ENCODE peak calls at places on chromosomes 12 and 14, in nine cellular contexts. L is retina, N is heart right ventricle, D is putamen, J is nephron progenitor cell, P is cardiac fibroblast, H is NCI-H1092 treated with DMSO at 0.1 percent for 48 hours, T is fibroblast of pulmonary artery, F is GM03348. Z is an unnamed sample.

GRCh38 chr14:51738754-51739153 is 87.0 kb downstream of the FRMD6 start:
- DNase-seq in L (no peak), F (no peak), J (no peak), T (no peak), H (peak; percentile 30), N (no peak), D (no peak), P (no peak), Z (no peak)

GRCh38 chr12:46214668-46215429 is 54.0 kb downstream of the SLC38A1 start:
- DNase-seq in P (no peak), D (peak; percentile 36), F (no peak), J (no peak), L (no peak), T (no peak), N (no peak), H (no peak), Z (peak; percentile 38)

GRCh38 chr12:127150479-127150878 is 1116.5 kb upstream of the TMEM132C start:
- DNase-seq in F (no peak), N (no peak), H (no peak), L (no peak), D (no peak), P (no peak), T (no peak), J (no peak), Z (no peak)

GRCh38 chr12:124152733-124153132 is 142.2 kb upstream of the RFLNA start:
- DNase-seq in F (peak; percentile 33), D (no peak), N (no peak), J (no peak), L (peak; percentile 52), T (peak; percentile 27), H (no peak), P (peak; percentile 66), Z (no peak)

GRCh38 chr12:121095544-121096198 is 37.0 kb upstream of the P2RX7 start:
- DNase-seq in F (peak; percentile 90), D (peak; percentile 20), T (peak; percentile 60), H (peak; percentile 32), J (peak; percentile 88), N (peak; percentile 75), P (peak; percentile 55), L (peak; percentile 91), Z (peak; percentile 72)

GRCh38 chr12:62618948-62619347 is 152.3 kb downstream of the MON2 start:
- DNase-seq in T (no peak), H (no peak), J (no peak), P (no peak), L (no peak), D (no peak), F (no peak), N (no peak), Z (no peak)

GRCh38 chr14:52025310-52025709 is 36.0 kb downstream of the RTRAF start:
- DNase-seq in D (no peak), P (peak; percentile 94), L (no peak), T (peak; percentile 97), N (no peak), F (peak; percentile 83), H (no peak), J (no peak), Z (peak; percentile 83)

GRCh38 chr12:46815792-46816191 is 10.0 kb downstream of the SLC38A4 start:
- DNase-seq in H (no peak), F (no peak), P (no peak), J (no peak), T (no peak), D (no peak), L (no peak), N (no peak), Z (no peak)

GRCh38 chr12:44930972-44931600 is 55.0 kb upstream of the NELL2 start:
- DNase-seq in T (peak; percentile 82), N (no peak), D (no peak), P (peak; percentile 81), F (peak; percentile 56), J (peak; percentile 20), H (peak; percentile 93), L (peak; percentile 33), Z (peak; percentile 59)

GRCh38 chr14:58620011-58620410 is 17.8 kb upstream of the DACT1 start:
- DNase-seq in H (no peak), J (no peak), D (no peak), T (no peak), P (no peak), F (no peak), N (no peak), L (no peak), Z (no peak)

GRCh38 chr12:108807476-108807875 is 49.9 kb downstream of the SSH1 start:
- DNase-seq in D (no peak), J (no peak), F (no peak), N (no peak), L (no peak), P (no peak), H (no peak), T (no peak), Z (no peak)

GRCh38 chr12:53425515-53426150 is 2.0 kb downstream of the AMHR2 start:
- DNase-seq in D (no peak), J (no peak), F (no peak), H (no peak), T (no peak), N (no peak), P (no peak), L (no peak), Z (no peak)

GRCh38 chr14:21860172-21860571 is 186.6 kb upstream of the OR4E1 start:
- DNase-seq in P (peak; percentile 3), D (no peak), J (peak; percentile 8), L (no peak), T (peak; percentile 27), F (no peak), N (no peak), H (no peak), Z (no peak)

GRCh38 chr14:65098586-65098985 is 3.7 kb downstream of the MAX start:
- DNase-seq in H (no peak), J (no peak), D (no peak), L (no peak), P (peak; percentile 41), T (peak; percentile 35), N (no peak), F (peak; percentile 26), Z (peak; percentile 70)

GRCh38 chr14:104980601-104981531 is 2.7 kb upstream of the AHNAK2 start:
- DNase-seq in L (no peak), H (no peak), T (no peak), N (no peak), F (no peak), P (no peak), D (no peak), J (no peak), Z (no peak)

GRCh38 chr14:64762044-64763034 is 58.1 kb downstream of the PLEKHG3 start:
- DNase-seq in L (peak; percentile 88), H (peak; percentile 98), P (peak; percentile 98), T (peak; percentile 96), F (peak; percentile 73), N (peak; percentile 85), D (peak; percentile 58), J (peak; percentile 43), Z (peak; percentile 91)

GRCh38 chr14:26392498-26392897 is 205.3 kb downstream of the NOVA1 start:
- DNase-seq in F (no peak), L (no peak), P (no peak), N (no peak), H (no peak), D (no peak), J (no peak), T (no peak), Z (no peak)

GRCh38 chr12:113697104-113697503 is 225.4 kb upstream of the LHX5 start:
- DNase-seq in H (no peak), T (no peak), D (no peak), N (no peak), F (no peak), P (no peak), L (no peak), J (no peak), Z (no peak)

GRCh38 chr12:2679816-2680675 is 114.7 kb upstream of the FKBP4 start:
- DNase-seq in L (no peak), F (no peak), T (no peak), D (no peak), H (no peak), N (no peak), J (no peak), P (no peak), Z (no peak)

GRCh38 chr12:18861287-18861858 is 123.5 kb downstream of the CAPZA3 start:
- DNase-seq in P (peak; percentile 50), T (peak; percentile 62), H (peak; percentile 37), F (no peak), L (no peak), J (no peak), D (no peak), N (no peak), Z (peak; percentile 37)

GRCh38 chr14:104512771-104513640 is 66.6 kb upstream of the C14orf180 start:
- DNase-seq in D (no peak), H (no peak), L (no peak), T (no peak), P (no peak), N (no peak), J (no peak), F (no peak), Z (no peak)

GRCh38 chr12:76455582-76456345 is 103.8 kb downstream of the OSBPL8 start:
- DNase-seq in D (peak; percentile 37), L (no peak), J (no peak), N (no peak), P (peak; percentile 85), F (peak; percentile 74), H (peak; percentile 21), T (peak; percentile 90), Z (peak; percentile 79)

GRCh38 chr14:101972126-101972785 is 7.9 kb downstream of the DYNC1H1 start:
- DNase-seq in P (peak; percentile 98), N (peak; percentile 55), F (peak; percentile 91), D (peak; percentile 82), T (peak; percentile 99), L (no peak), H (no peak), J (no peak), Z (peak; percentile 98)

GRCh38 chr12:76270657-76271358 is 77.4 kb downstream of the BBS10 start:
- DNase-seq in T (no peak), P (peak; percentile 26), L (no peak), D (no peak), J (no peak), F (no peak), N (no peak), H (no peak), Z (peak; percentile 57)

GRCh38 chr14:32711103-32711680 is 227.5 kb upstream of the NPAS3 start:
- DNase-seq in N (no peak), T (peak; percentile 72), D (no peak), J (peak; percentile 19), F (peak; percentile 24), P (peak; percentile 66), L (peak; percentile 58), H (peak; percentile 79), Z (peak; percentile 61)

GRCh38 chr12:82627799-82628198 is 58.9 kb upstream of the TMTC2 start:
- DNase-seq in J (no peak), P (peak; percentile 54), L (no peak), D (peak; percentile 39), H (peak; percentile 41), T (peak; percentile 56), F (peak; percentile 50), N (no peak), Z (peak; percentile 15)

GRCh38 chr12:96399919-96400630 is at the start of gene CDK17:
- DNase-seq in L (peak; percentile 94), J (peak; percentile 83), D (peak; percentile 92), F (peak; percentile 96), N (peak; percentile 85), T (peak; percentile 91), H (peak; percentile 73), P (peak; percentile 94), Z (peak; percentile 89)

GRCh38 chr12:110931315-110931728 is 10.9 kb upstream of the MYL2 start:
- DNase-seq in F (no peak), D (no peak), N (peak; percentile 82), J (no peak), L (no peak), P (peak; percentile 39), H (no peak), T (no peak), Z (no peak)

GRCh38 chr12:43836455-43836989 is 641 bp downstream of the TMEM117 start:
- DNase-seq in T (peak; percentile 54), H (no peak), L (no peak), P (peak; percentile 59), F (peak; percentile 27), N (no peak), J (no peak), D (peak; percentile 15), Z (peak; percentile 61)

GRCh38 chr14:68417007-68417659 is 375.7 kb downstream of the ZFP36L1 start:
- DNase-seq in H (no peak), D (no peak), P (no peak), T (no peak), L (no peak), F (no peak), J (no peak), N (no peak), Z (no peak)

GRCh38 chr14:59189822-59190368 is 1.4 kb downstream of the DAAM1 start:
- DNase-seq in J (peak; percentile 91), T (peak; percentile 92), P (peak; percentile 94), L (peak; percentile 91), H (peak; percentile 88), N (peak; percentile 78), F (peak; percentile 93), D (peak; percentile 69), Z (peak; percentile 93)